ENCODE peak calls at places on chromosomes 4 and X, in five cellular contexts. N is AG09309, Y is choroid plexus epithelial cell, C is tibial nerve, M is H9. X is an unnamed sample.

GRCh38 chr4:141238196-141238595 is 17.5 kb downstream of the ZNF330 start:
- DNase-seq in Y (no peak), N (no peak), C (no peak), M (no peak), X (no peak)

GRCh38 chr4:56297801-56298200 is 89.5 kb downstream of the AASDH start:
- DNase-seq in C (no peak), N (no peak), M (no peak), Y (no peak), X (no peak)

GRCh38 chr4:185700048-185700447 is 111.9 kb downstream of the SORBS2 start:
- DNase-seq in M (no peak), Y (no peak), N (no peak), C (no peak), X (no peak)

GRCh38 chrX:21926527-21927278 is 13.8 kb upstream of the SMS start:
- DNase-seq in C (no peak), N (peak), Y (peak), M (no peak), X (no peak)

GRCh38 chr4:123939621-123940020 is 543.0 kb downstream of the SPRY1 start:
- DNase-seq in N (peak), C (no peak), M (no peak), Y (peak), X (no peak)

GRCh38 chr4:133812236-133812635 is 389.4 kb downstream of the PABPC4L start:
- DNase-seq in N (no peak), C (no peak), M (no peak), Y (no peak), X (no peak)

GRCh38 chr4:182624281-182624680 is 292.9 kb downstream of the DCTD start:
- DNase-seq in C (no peak), M (no peak), Y (no peak), N (no peak), X (no peak)

GRCh38 chr4:156948738-156949137 is 22.9 kb downstream of the PDGFC start:
- DNase-seq in N (no peak), M (no peak), C (no peak), Y (no peak), X (no peak)

GRCh38 chr4:120724656-120725055 is 197.9 kb downstream of the PRDM5 start:
- DNase-seq in Y (no peak), C (no peak), M (no peak), N (no peak), X (no peak)

GRCh38 chr4:112604590-112604989 is 32.1 kb downstream of the ZGRF1 start:
- DNase-seq in M (no peak), C (no peak), Y (peak), N (peak), X (peak)

GRCh38 chr4:54433686-54434085 is 204.6 kb downstream of the PDGFRA start:
- DNase-seq in Y (peak), N (no peak), C (no peak), M (peak), X (no peak)

GRCh38 chrX:47501226-47502071 is 18.4 kb upstream of the ZNF41 start:
- DNase-seq in Y (peak), C (no peak), N (peak), M (no peak), X (no peak)

GRCh38 chr4:821631-822030 is 4.3 kb downstream of the CPLX1 start:
- DNase-seq in Y (no peak), C (no peak), N (no peak), M (no peak), X (no peak)

GRCh38 chr4:125315571-125316390 is 1.0 kb downstream of the FAT4 start:
- DNase-seq in N (no peak), C (no peak), M (peak), Y (peak), X (no peak)

GRCh38 chrX:19388741-19389140 is 45.0 kb downstream of the PDHA1 start:
- DNase-seq in C (no peak), Y (no peak), M (no peak), N (no peak), X (no peak)

GRCh38 chr4:151987606-151988005 is 226.8 kb upstream of the GATB start:
- DNase-seq in Y (no peak), M (no peak), C (no peak), N (no peak), X (no peak)

GRCh38 chr4:140644470-140645185 is 75.9 kb upstream of the UCP1 start:
- DNase-seq in N (no peak), Y (no peak), C (no peak), M (no peak), X (no peak)

GRCh38 chrX:16892504-16893362 is 22.6 kb upstream of the RBBP7 start:
- DNase-seq in Y (peak), C (peak), N (peak), M (peak), X (peak)

GRCh38 chrX:47854474-47854873 is 17.8 kb downstream of the ZNF81 start:
- DNase-seq in C (no peak), Y (peak), N (no peak), M (peak), X (no peak)

DNA sequence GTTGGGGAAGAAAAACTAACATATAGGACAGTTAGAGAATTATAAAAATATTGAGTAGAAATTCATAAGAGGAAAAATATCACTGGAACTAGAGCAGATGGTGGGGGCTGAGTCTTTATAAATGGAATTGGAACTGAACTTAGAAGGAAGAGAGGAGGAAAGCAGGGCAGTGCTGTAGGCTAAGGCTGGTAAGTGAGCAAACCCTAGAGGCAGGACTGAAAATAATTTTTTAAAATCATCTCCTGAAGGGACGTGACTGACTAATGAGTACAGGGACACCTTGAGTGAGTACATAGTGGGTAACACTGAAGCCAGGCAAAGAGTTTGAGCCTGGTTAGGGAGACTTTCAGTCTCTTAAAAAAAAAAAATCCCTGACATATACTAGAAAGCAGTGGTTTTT is 63.3 kb downstream of the GALNT7 start:
- DNase-seq in M (no peak), Y (peak), N (no peak), C (no peak), X (no peak)
- TF ChIP-seq CTCF in M (no peak), Y (peak), N (peak), C (no peak), X (peak)

GRCh38 chr4:2182981-2183380 is 58.9 kb downstream of the HAUS3 start:
- DNase-seq in C (no peak), Y (peak), M (no peak), N (no peak), X (no peak)

GRCh38 chr4:2186865-2187172 is 55.1 kb downstream of the HAUS3 start:
- DNase-seq in N (no peak), Y (no peak), M (no peak), C (no peak), X (no peak)

GRCh38 chr4:2180410-2180809 is 61.5 kb downstream of the HAUS3 start:
- DNase-seq in Y (no peak), C (no peak), N (no peak), M (no peak), X (no peak)

GRCh38 chr4:2183394-2183793 is 58.5 kb downstream of the HAUS3 start:
- DNase-seq in N (no peak), C (no peak), Y (peak), M (no peak), X (no peak)

GRCh38 chr4:2186133-2186864 is 55.6 kb downstream of the HAUS3 start:
- DNase-seq in M (peak), C (no peak), Y (peak), N (no peak), X (no peak)
- TF ChIP-seq CTCF in M (peak), C (no peak), Y (peak), N (peak), X (peak)

DNA sequence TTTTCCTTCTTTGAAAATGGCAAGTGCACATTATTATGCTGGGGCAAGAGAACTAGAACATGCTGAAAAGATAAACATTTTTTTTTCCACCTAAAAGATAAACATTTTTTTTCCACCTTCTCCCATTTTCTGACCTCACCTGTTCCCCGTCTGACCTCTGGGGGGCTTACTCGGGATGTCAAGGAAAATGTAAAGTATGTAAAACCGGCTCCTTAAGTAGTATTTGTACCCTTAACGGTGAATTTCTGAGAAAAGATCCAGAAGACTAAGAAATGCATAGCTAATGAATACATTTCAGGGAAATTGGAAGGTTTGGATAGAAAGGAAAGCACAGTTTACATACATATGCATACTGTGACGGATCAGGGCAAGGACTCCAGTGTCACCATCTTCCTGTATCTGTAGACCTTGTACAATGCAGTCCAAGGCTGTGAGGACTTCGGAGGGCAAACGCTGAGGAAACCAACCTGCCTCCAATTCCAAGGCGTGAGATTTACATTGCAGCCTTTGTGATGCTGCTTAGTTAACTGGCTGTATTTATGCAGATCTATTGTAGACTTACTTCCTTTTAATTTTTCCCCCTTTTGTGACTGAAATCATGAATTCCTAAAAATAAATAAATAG is 2185.9 kb upstream of the TENM3 start:
- DNase-seq in N (no peak), C (no peak), M (no peak), Y (no peak), X (no peak)
- TF ChIP-seq CTCF in N (no peak), C (no peak), M (peak), Y (no peak), X (no peak)

DNA sequence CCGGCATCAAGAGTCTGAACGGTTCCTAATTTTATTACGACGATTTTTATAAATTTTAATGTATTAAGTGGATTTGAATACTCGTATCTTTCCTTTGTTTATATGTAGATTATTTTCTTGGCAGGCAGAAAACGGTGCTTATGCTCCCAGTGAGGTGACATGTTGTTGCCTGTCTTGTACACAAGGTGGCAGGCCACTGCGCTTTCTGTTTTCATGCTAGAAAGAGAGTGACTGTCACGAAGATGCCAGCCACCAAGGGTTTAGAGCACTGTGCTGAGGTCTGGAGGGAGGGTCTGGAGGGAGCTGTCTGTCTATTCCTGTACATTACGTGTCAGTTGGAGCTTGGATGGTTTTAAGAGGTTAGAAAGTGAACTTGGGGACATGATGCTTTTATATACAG is 87.7 kb downstream of the SHROOM2 start:
- DNase-seq in N (no peak), M (peak), C (no peak), Y (peak), X (no peak)
- TF ChIP-seq CTCF in N (peak), M (peak), C (peak), Y (peak), X (peak)

GRCh38 chr4:147513952-147514351 is 33.1 kb downstream of the EDNRA start:
- DNase-seq in C (no peak), M (no peak), Y (no peak), N (no peak), X (no peak)
- TF ChIP-seq CTCF in C (no peak), M (peak), Y (peak), N (no peak), X (no peak)